ENCODE peak calls at places on chromosomes 3 and 15, in eight cellular contexts. J is stomach; R is T-cell; Q is RWPE1; Y is dorsolateral prefrontal cortex; S is fibroblast of mammary gland; Z is stimulated activated CD8-positive, alpha-beta memory T cell treated with anti-CD3 and anti-CD28 coated beads, Interleukin-12 subunit alpha, Interleukin-12 subunit beta, amount 100 ng/mL, for 1 hour; I is stimulated activated CD4-positive, alpha-beta T cell treated with anti-CD3 and anti-CD28 coated beads, Interleukin-4, amount 100 ng/mL, for 48 hours. W is an unnamed sample.

GRCh38 chr3:31472479-31473390 is 60.0 kb upstream of the STT3B start:
- DNase-seq in J (no peak), R (no peak), Q (no peak), Y (no peak), S (peak), Z (peak), I (no peak), W (no peak)

GRCh38 chr3:14602804-14603644 is 48.5 kb upstream of the CCDC174 start:
- DNase-seq in J (peak), R (no peak), Q (no peak), Y (no peak), S (no peak), Z (no peak), I (no peak), W (no peak)

GRCh38 chr3:181892848-181893247 is 181.1 kb downstream of the SOX2 start:
- DNase-seq in J (no peak), R (no peak), Q (no peak), Y (no peak), S (no peak), Z (no peak), I (no peak), W (no peak)

GRCh38 chr3:55175423-55175822 is 247.6 kb upstream of the LRTM1 start:
- DNase-seq in J (no peak), R (no peak), Q (no peak), Y (no peak), S (no peak), Z (no peak), I (no peak), W (no peak)

GRCh38 chr15:59797756-59798604 is 108.9 kb upstream of the BNIP2 start:
- DNase-seq in J (no peak), R (no peak), Q (no peak), Y (no peak), S (no peak), Z (no peak), I (no peak), W (no peak)

GRCh38 chr3:65178703-65179102 is 490.9 kb upstream of the ADAMTS9 start:
- DNase-seq in J (no peak), R (no peak), Q (no peak), Y (no peak), S (peak), Z (no peak), I (no peak), W (no peak)

GRCh38 chr3:122356402-122356801 is 26.6 kb downstream of the MIX23 start:
- DNase-seq in J (peak), R (no peak), Q (peak), Y (no peak), S (peak), Z (no peak), I (no peak), W (peak)

GRCh38 chr3:107455621-107456020 is 67.1 kb upstream of the BBX start:
- DNase-seq in J (no peak), R (no peak), Q (no peak), Y (no peak), S (no peak), Z (no peak), I (no peak), W (no peak)

GRCh38 chr15:82646250-82647044 is 716 bp downstream of the CPEB1 start:
- DNase-seq in J (no peak), R (no peak), Q (no peak), Y (peak), S (no peak), Z (no peak), I (peak), W (peak)

GRCh38 chr3:127299276-127299675 is 11.4 kb upstream of the PRR20G start:
- DNase-seq in J (no peak), R (no peak), Q (no peak), Y (no peak), S (no peak), Z (no peak), I (no peak), W (no peak)

GRCh38 chr3:135261214-135261775 is 466.2 kb downstream of the EPHB1 start:
- DNase-seq in J (no peak), R (no peak), Q (no peak), Y (no peak), S (no peak), Z (no peak), I (no peak), W (no peak)

GRCh38 chr3:18295171-18295920 is 129.8 kb downstream of the SATB1 start:
- DNase-seq in J (peak), R (no peak), Q (peak), Y (no peak), S (peak), Z (no peak), I (peak), W (no peak)

GRCh38 chr15:39625856-39626255 is 45.0 kb downstream of the THBS1 start:
- DNase-seq in J (no peak), R (no peak), Q (no peak), Y (no peak), S (peak), Z (no peak), I (no peak), W (no peak)

GRCh38 chr15:70703483-70703882 is 59.9 kb downstream of the UACA start:
- DNase-seq in J (no peak), R (no peak), Q (no peak), Y (no peak), S (peak), Z (no peak), I (no peak), W (no peak)

GRCh38 chr3:52014613-52015012 is 18.9 kb upstream of the RPL29 start:
- DNase-seq in J (no peak), R (no peak), Q (no peak), Y (no peak), S (no peak), Z (no peak), I (no peak), W (no peak)

GRCh38 chr3:72924055-72924454 is 36.2 kb downstream of the GXYLT2 start:
- DNase-seq in J (no peak), R (no peak), Q (no peak), Y (no peak), S (no peak), Z (no peak), I (no peak), W (no peak)

GRCh38 chr3:12436514-12437222 is 47.6 kb upstream of the TSEN2 start:
- DNase-seq in J (no peak), R (no peak), Q (no peak), Y (no peak), S (peak), Z (no peak), I (no peak), W (no peak)